ENCODE peak calls at places on chromosomes 13 and 19, in eight cellular contexts. One of them, this sample, is unnamed.

GRCh38 chr19:16887353-16888265 is 1.2 kb upstream of the F2RL3 start:
- DNase-seq in tibial artery: peak; percentile 60
- DNase-seq in mucosa of descending colon: no peak
- DNase-seq in LNCaP clone FGC: no peak
- DNase-seq in fibroblast of the aortic adventitia: no peak
- DNase-seq in heart left ventricle: peak; percentile 19
- DNase-seq in choroid plexus epithelial cell: no peak
- DNase-seq in AG09309: no peak
- DNase-seq in this sample: no peak

GRCh38 chr13:109998808-109999528 is 212.6 kb upstream of the IRS2 start:
- DNase-seq in tibial artery: no peak
- DNase-seq in mucosa of descending colon: no peak
- DNase-seq in LNCaP clone FGC: peak; percentile 35
- DNase-seq in fibroblast of the aortic adventitia: peak; percentile 85
- DNase-seq in heart left ventricle: no peak
- DNase-seq in choroid plexus epithelial cell: peak; percentile 84
- DNase-seq in AG09309: peak; percentile 73
- DNase-seq in this sample: no peak

GRCh38 chr19:15014579-15014978 is 34.7 kb upstream of the CASP14 start:
- DNase-seq in tibial artery: no peak
- DNase-seq in mucosa of descending colon: no peak
- DNase-seq in LNCaP clone FGC: no peak
- DNase-seq in fibroblast of the aortic adventitia: no peak
- DNase-seq in heart left ventricle: no peak
- DNase-seq in choroid plexus epithelial cell: no peak
- DNase-seq in AG09309: no peak
- DNase-seq in this sample: no peak

GRCh38 chr19:3580156-3580955 is 4.9 kb upstream of the GIPC3 start:
- DNase-seq in tibial artery: no peak
- DNase-seq in mucosa of descending colon: no peak
- DNase-seq in LNCaP clone FGC: no peak
- DNase-seq in fibroblast of the aortic adventitia: peak; percentile 95
- DNase-seq in heart left ventricle: no peak
- DNase-seq in choroid plexus epithelial cell: peak; percentile 95
- DNase-seq in AG09309: peak; percentile 78
- DNase-seq in this sample: no peak

GRCh38 chr19:38674388-38675133 is 27.1 kb downstream of the ACTN4 start:
- DNase-seq in tibial artery: no peak
- DNase-seq in mucosa of descending colon: no peak
- DNase-seq in LNCaP clone FGC: no peak
- DNase-seq in fibroblast of the aortic adventitia: no peak
- DNase-seq in heart left ventricle: no peak
- DNase-seq in choroid plexus epithelial cell: no peak
- DNase-seq in AG09309: no peak
- DNase-seq in this sample: no peak

GRCh38 chr13:74889321-74889720 is 592.6 kb downstream of the TBC1D4 start:
- DNase-seq in tibial artery: no peak
- DNase-seq in mucosa of descending colon: no peak
- DNase-seq in LNCaP clone FGC: no peak
- DNase-seq in fibroblast of the aortic adventitia: peak; percentile 8
- DNase-seq in heart left ventricle: no peak
- DNase-seq in choroid plexus epithelial cell: peak; percentile 61
- DNase-seq in AG09309: no peak
- DNase-seq in this sample: no peak

GRCh38 chr13:99663908-99664307 is 162.6 kb downstream of the TM9SF2 start:
- DNase-seq in tibial artery: no peak
- DNase-seq in mucosa of descending colon: no peak
- DNase-seq in LNCaP clone FGC: no peak
- DNase-seq in fibroblast of the aortic adventitia: no peak
- DNase-seq in heart left ventricle: no peak
- DNase-seq in choroid plexus epithelial cell: no peak
- DNase-seq in AG09309: no peak
- DNase-seq in this sample: no peak

GRCh38 chr13:112616586-112617381 is 28.8 kb upstream of the TUBGCP3 start:
- DNase-seq in tibial artery: no peak
- DNase-seq in mucosa of descending colon: no peak
- DNase-seq in LNCaP clone FGC: no peak
- DNase-seq in fibroblast of the aortic adventitia: peak; percentile 63
- DNase-seq in heart left ventricle: no peak
- DNase-seq in choroid plexus epithelial cell: peak; percentile 61
- DNase-seq in AG09309: peak; percentile 10
- DNase-seq in this sample: no peak

GRCh38 chr19:41863209-41863931 is 3.3 kb downstream of the RPS19 start:
- DNase-seq in tibial artery: no peak
- DNase-seq in mucosa of descending colon: no peak
- DNase-seq in LNCaP clone FGC: no peak
- DNase-seq in fibroblast of the aortic adventitia: no peak
- DNase-seq in heart left ventricle: no peak
- DNase-seq in choroid plexus epithelial cell: no peak
- DNase-seq in AG09309: no peak
- DNase-seq in this sample: no peak

GRCh38 chr19:45094707-45095106 is 1.7 kb downstream of the PPP1R37 start:
- DNase-seq in tibial artery: no peak
- DNase-seq in mucosa of descending colon: no peak
- DNase-seq in LNCaP clone FGC: no peak
- DNase-seq in fibroblast of the aortic adventitia: no peak
- DNase-seq in heart left ventricle: no peak
- DNase-seq in choroid plexus epithelial cell: no peak
- DNase-seq in AG09309: no peak
- DNase-seq in this sample: no peak

GRCh38 chr19:45090598-45090997 is 2.4 kb upstream of the PPP1R37 start:
- DNase-seq in tibial artery: no peak
- DNase-seq in mucosa of descending colon: no peak
- DNase-seq in LNCaP clone FGC: no peak
- DNase-seq in fibroblast of the aortic adventitia: no peak
- DNase-seq in heart left ventricle: no peak
- DNase-seq in choroid plexus epithelial cell: no peak
- DNase-seq in AG09309: no peak
- DNase-seq in this sample: no peak

GRCh38 chr19:45094158-45094557 is 1.2 kb downstream of the PPP1R37 start:
- DNase-seq in tibial artery: no peak
- DNase-seq in mucosa of descending colon: no peak
- DNase-seq in LNCaP clone FGC: no peak
- DNase-seq in fibroblast of the aortic adventitia: no peak
- DNase-seq in heart left ventricle: no peak
- DNase-seq in choroid plexus epithelial cell: no peak
- DNase-seq in AG09309: no peak
- DNase-seq in this sample: no peak

GRCh38 chr19:45091031-45091918 is 1.7 kb upstream of the PPP1R37 start:
- DNase-seq in tibial artery: peak; percentile 99
- DNase-seq in mucosa of descending colon: peak; percentile 99
- DNase-seq in LNCaP clone FGC: peak; percentile 91
- DNase-seq in fibroblast of the aortic adventitia: peak; percentile 99
- DNase-seq in heart left ventricle: peak; percentile 99
- DNase-seq in choroid plexus epithelial cell: peak; percentile 99
- DNase-seq in AG09309: peak; percentile 95
- DNase-seq in this sample: peak; percentile 98

GRCh38 chr19:45092747-45093678 is at the start of gene PPP1R37:
- DNase-seq in tibial artery: peak; percentile 95
- DNase-seq in mucosa of descending colon: peak; percentile 93
- DNase-seq in LNCaP clone FGC: peak; percentile 81
- DNase-seq in fibroblast of the aortic adventitia: peak; percentile 99
- DNase-seq in heart left ventricle: peak; percentile 97
- DNase-seq in choroid plexus epithelial cell: peak; percentile 99
- DNase-seq in AG09309: peak; percentile 91
- DNase-seq in this sample: peak; percentile 85
- TF ChIP-seq CTCF in tibial artery: peak; percentile 47
- TF ChIP-seq CTCF in mucosa of descending colon: no peak
- TF ChIP-seq CTCF in LNCaP clone FGC: no peak
- TF ChIP-seq CTCF in fibroblast of the aortic adventitia: peak; percentile 22
- TF ChIP-seq CTCF in heart left ventricle: peak; percentile 55
- TF ChIP-seq CTCF in choroid plexus epithelial cell: no peak
- TF ChIP-seq CTCF in AG09309: peak; percentile 8
- TF ChIP-seq CTCF in this sample: peak; percentile 50

DNA sequence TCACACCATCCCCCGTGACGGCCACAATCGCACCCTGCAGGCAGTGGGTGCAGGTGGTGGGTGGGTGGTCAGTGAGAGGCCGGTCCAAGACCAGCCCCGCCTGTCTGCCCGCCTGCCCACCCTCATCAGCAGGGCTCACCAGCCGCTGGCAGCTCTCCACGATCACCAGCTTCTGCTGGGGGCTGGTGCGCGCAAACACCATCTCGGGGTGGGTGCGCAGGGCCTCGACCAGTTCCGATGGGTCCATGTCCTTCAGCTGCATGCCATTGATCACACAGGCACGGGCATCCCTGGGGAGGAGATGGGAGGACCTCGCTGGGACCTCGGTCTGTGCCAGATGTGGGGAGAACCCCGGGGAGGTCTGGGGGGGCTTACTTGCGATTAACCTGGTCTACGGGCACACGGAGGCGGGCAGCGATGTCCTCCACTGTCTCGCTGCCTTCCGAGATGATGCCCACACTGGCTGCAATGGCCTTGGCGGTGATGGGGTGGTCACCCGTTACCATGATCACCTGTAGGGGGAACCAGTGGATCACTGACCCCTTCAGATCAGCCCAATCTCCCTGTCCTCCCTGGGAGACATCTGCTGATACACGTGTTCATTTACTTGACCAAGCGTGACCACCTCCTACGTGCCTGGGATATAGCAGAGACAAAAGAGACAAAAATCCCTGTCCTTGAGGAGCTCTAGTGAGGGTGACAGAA is 8.0 kb downstream of the ATP4A start:
- DNase-seq in tibial artery: no peak
- DNase-seq in mucosa of descending colon: peak; percentile 11
- DNase-seq in LNCaP clone FGC: no peak
- DNase-seq in fibroblast of the aortic adventitia: peak; percentile 29
- DNase-seq in heart left ventricle: no peak
- DNase-seq in choroid plexus epithelial cell: peak; percentile 42
- DNase-seq in AG09309: no peak
- DNase-seq in this sample: no peak
- TF ChIP-seq CTCF in tibial artery: no peak
- TF ChIP-seq CTCF in mucosa of descending colon: no peak
- TF ChIP-seq CTCF in LNCaP clone FGC: peak; percentile 21
- TF ChIP-seq CTCF in fibroblast of the aortic adventitia: peak; percentile 25
- TF ChIP-seq CTCF in heart left ventricle: peak; percentile 7
- TF ChIP-seq CTCF in choroid plexus epithelial cell: peak; percentile 44
- TF ChIP-seq CTCF in AG09309: peak; percentile 32
- TF ChIP-seq CTCF in this sample: peak; percentile 53

GRCh38 chr19:8116437-8117293 is 32.7 kb downstream of the FBN3 start:
- DNase-seq in tibial artery: no peak
- DNase-seq in mucosa of descending colon: no peak
- DNase-seq in LNCaP clone FGC: no peak
- DNase-seq in fibroblast of the aortic adventitia: no peak
- DNase-seq in heart left ventricle: no peak
- DNase-seq in choroid plexus epithelial cell: no peak
- DNase-seq in AG09309: no peak
- DNase-seq in this sample: no peak
- TF ChIP-seq CTCF in tibial artery: no peak
- TF ChIP-seq CTCF in mucosa of descending colon: no peak
- TF ChIP-seq CTCF in LNCaP clone FGC: peak; percentile 26
- TF ChIP-seq CTCF in fibroblast of the aortic adventitia: no peak
- TF ChIP-seq CTCF in heart left ventricle: no peak
- TF ChIP-seq CTCF in choroid plexus epithelial cell: no peak
- TF ChIP-seq CTCF in AG09309: no peak
- TF ChIP-seq CTCF in this sample: no peak

GRCh38 chr19:34120846-34121639 is 51.3 kb upstream of the LSM14A start:
- DNase-seq in tibial artery: no peak
- DNase-seq in mucosa of descending colon: peak; percentile 38
- DNase-seq in LNCaP clone FGC: no peak
- DNase-seq in fibroblast of the aortic adventitia: peak; percentile 60
- DNase-seq in heart left ventricle: no peak
- DNase-seq in choroid plexus epithelial cell: peak; percentile 79
- DNase-seq in AG09309: no peak
- DNase-seq in this sample: no peak
- TF ChIP-seq CTCF in tibial artery: peak; percentile 20
- TF ChIP-seq CTCF in mucosa of descending colon: peak; percentile 45
- TF ChIP-seq CTCF in LNCaP clone FGC: peak; percentile 60
- TF ChIP-seq CTCF in fibroblast of the aortic adventitia: peak; percentile 93
- TF ChIP-seq CTCF in heart left ventricle: peak; percentile 55
- TF ChIP-seq CTCF in choroid plexus epithelial cell: peak; percentile 97
- TF ChIP-seq CTCF in AG09309: peak; percentile 87
- TF ChIP-seq CTCF in this sample: peak; percentile 71

GRCh38 chr19:35790981-35791813 is 15.8 kb downstream of the ARHGAP33 start:
- DNase-seq in tibial artery: no peak
- DNase-seq in mucosa of descending colon: no peak
- DNase-seq in LNCaP clone FGC: no peak
- DNase-seq in fibroblast of the aortic adventitia: no peak
- DNase-seq in heart left ventricle: no peak
- DNase-seq in choroid plexus epithelial cell: no peak
- DNase-seq in AG09309: no peak
- DNase-seq in this sample: no peak
- TF ChIP-seq CTCF in tibial artery: no peak
- TF ChIP-seq CTCF in mucosa of descending colon: no peak
- TF ChIP-seq CTCF in LNCaP clone FGC: no peak
- TF ChIP-seq CTCF in fibroblast of the aortic adventitia: no peak
- TF ChIP-seq CTCF in heart left ventricle: no peak
- TF ChIP-seq CTCF in choroid plexus epithelial cell: peak; percentile 21
- TF ChIP-seq CTCF in AG09309: no peak
- TF ChIP-seq CTCF in this sample: peak; percentile 38